ENCODE peak calls at places on chromosomes 12 and 14, in ten cellular contexts. One of them, this sample, is unnamed.

GRCh38 chr12:43812042-43812441 is 5.9 kb upstream of the TWF1 start:
- DNase-seq in SK-MEL-5: no peak
- DNase-seq in IMR-90: no peak
- DNase-seq in activated CD4-positive, CD25-positive, alpha-beta regulatory T cell: no peak
- DNase-seq in stimulated activated CD4-positive, alpha-beta T cell treated with anti-CD3 and anti-CD28 coated beads, Interleukin-4, amount 100 ng/mL, for 48 hours: no peak
- DNase-seq in lower leg skin: no peak
- DNase-seq in fibroblast of lung: no peak
- DNase-seq in NCI-H446: no peak
- DNase-seq in GM12892: no peak
- DNase-seq in HCT116: no peak
- DNase-seq in this sample: no peak

GRCh38 chr14:73815849-73816816 is 35.5 kb upstream of the PTGR2 start:
- DNase-seq in SK-MEL-5: peak; percentile 17
- DNase-seq in IMR-90: peak; percentile 49
- DNase-seq in activated CD4-positive, CD25-positive, alpha-beta regulatory T cell: no peak
- DNase-seq in stimulated activated CD4-positive, alpha-beta T cell treated with anti-CD3 and anti-CD28 coated beads, Interleukin-4, amount 100 ng/mL, for 48 hours: no peak
- DNase-seq in lower leg skin: no peak
- DNase-seq in fibroblast of lung: peak; percentile 74
- DNase-seq in NCI-H446: no peak
- DNase-seq in GM12892: no peak
- DNase-seq in HCT116: no peak
- DNase-seq in this sample: no peak

GRCh38 chr12:64995831-64996230 is 125.3 kb downstream of the WIF1 start:
- DNase-seq in SK-MEL-5: no peak
- DNase-seq in IMR-90: no peak
- DNase-seq in activated CD4-positive, CD25-positive, alpha-beta regulatory T cell: no peak
- DNase-seq in stimulated activated CD4-positive, alpha-beta T cell treated with anti-CD3 and anti-CD28 coated beads, Interleukin-4, amount 100 ng/mL, for 48 hours: no peak
- DNase-seq in lower leg skin: no peak
- DNase-seq in fibroblast of lung: no peak
- DNase-seq in NCI-H446: no peak
- DNase-seq in GM12892: no peak
- DNase-seq in HCT116: no peak
- DNase-seq in this sample: no peak

GRCh38 chr12:124684971-124685688 is 117.7 kb upstream of the NCOR2 start:
- DNase-seq in SK-MEL-5: peak; percentile 38
- DNase-seq in IMR-90: peak; percentile 69
- DNase-seq in activated CD4-positive, CD25-positive, alpha-beta regulatory T cell: no peak
- DNase-seq in stimulated activated CD4-positive, alpha-beta T cell treated with anti-CD3 and anti-CD28 coated beads, Interleukin-4, amount 100 ng/mL, for 48 hours: no peak
- DNase-seq in lower leg skin: peak; percentile 64
- DNase-seq in fibroblast of lung: peak; percentile 85
- DNase-seq in NCI-H446: peak; percentile 78
- DNase-seq in GM12892: no peak
- DNase-seq in HCT116: no peak
- DNase-seq in this sample: no peak

GRCh38 chr12:124681779-124682391 is 114.5 kb upstream of the NCOR2 start:
- DNase-seq in SK-MEL-5: no peak
- DNase-seq in IMR-90: peak; percentile 95
- DNase-seq in activated CD4-positive, CD25-positive, alpha-beta regulatory T cell: no peak
- DNase-seq in stimulated activated CD4-positive, alpha-beta T cell treated with anti-CD3 and anti-CD28 coated beads, Interleukin-4, amount 100 ng/mL, for 48 hours: no peak
- DNase-seq in lower leg skin: peak; percentile 65
- DNase-seq in fibroblast of lung: peak; percentile 95
- DNase-seq in NCI-H446: no peak
- DNase-seq in GM12892: no peak
- DNase-seq in HCT116: no peak
- DNase-seq in this sample: no peak

GRCh38 chr14:103932791-103933490 is 4.7 kb downstream of the TDRD9 start:
- DNase-seq in SK-MEL-5: no peak
- DNase-seq in IMR-90: no peak
- DNase-seq in activated CD4-positive, CD25-positive, alpha-beta regulatory T cell: no peak
- DNase-seq in stimulated activated CD4-positive, alpha-beta T cell treated with anti-CD3 and anti-CD28 coated beads, Interleukin-4, amount 100 ng/mL, for 48 hours: no peak
- DNase-seq in lower leg skin: no peak
- DNase-seq in fibroblast of lung: no peak
- DNase-seq in NCI-H446: no peak
- DNase-seq in GM12892: no peak
- DNase-seq in HCT116: no peak
- DNase-seq in this sample: no peak

GRCh38 chr12:108505121-108505520 is 10.0 kb upstream of the FICD start:
- DNase-seq in SK-MEL-5: no peak
- DNase-seq in IMR-90: no peak
- DNase-seq in activated CD4-positive, CD25-positive, alpha-beta regulatory T cell: no peak
- DNase-seq in stimulated activated CD4-positive, alpha-beta T cell treated with anti-CD3 and anti-CD28 coated beads, Interleukin-4, amount 100 ng/mL, for 48 hours: no peak
- DNase-seq in lower leg skin: no peak
- DNase-seq in fibroblast of lung: no peak
- DNase-seq in NCI-H446: no peak
- DNase-seq in GM12892: no peak
- DNase-seq in HCT116: no peak
- DNase-seq in this sample: no peak

GRCh38 chr12:124808276-124808675 is 55.4 kb downstream of the SCARB1 start:
- DNase-seq in SK-MEL-5: no peak
- DNase-seq in IMR-90: no peak
- DNase-seq in activated CD4-positive, CD25-positive, alpha-beta regulatory T cell: no peak
- DNase-seq in stimulated activated CD4-positive, alpha-beta T cell treated with anti-CD3 and anti-CD28 coated beads, Interleukin-4, amount 100 ng/mL, for 48 hours: no peak
- DNase-seq in lower leg skin: no peak
- DNase-seq in fibroblast of lung: no peak
- DNase-seq in NCI-H446: no peak
- DNase-seq in GM12892: no peak
- DNase-seq in HCT116: no peak
- DNase-seq in this sample: no peak

GRCh38 chr12:45543887-45544286 is 185.6 kb upstream of the ARID2 start:
- DNase-seq in SK-MEL-5: peak; percentile 89
- DNase-seq in IMR-90: peak; percentile 87
- DNase-seq in activated CD4-positive, CD25-positive, alpha-beta regulatory T cell: no peak
- DNase-seq in stimulated activated CD4-positive, alpha-beta T cell treated with anti-CD3 and anti-CD28 coated beads, Interleukin-4, amount 100 ng/mL, for 48 hours: peak; percentile 35
- DNase-seq in lower leg skin: peak; percentile 47
- DNase-seq in fibroblast of lung: peak; percentile 93
- DNase-seq in NCI-H446: peak; percentile 77
- DNase-seq in GM12892: peak; percentile 33
- DNase-seq in HCT116: peak; percentile 80
- DNase-seq in this sample: peak; percentile 41

GRCh38 chr12:120540445-120540844 is 6.3 kb downstream of the RNF10 start:
- DNase-seq in SK-MEL-5: no peak
- DNase-seq in IMR-90: peak; percentile 45
- DNase-seq in activated CD4-positive, CD25-positive, alpha-beta regulatory T cell: no peak
- DNase-seq in stimulated activated CD4-positive, alpha-beta T cell treated with anti-CD3 and anti-CD28 coated beads, Interleukin-4, amount 100 ng/mL, for 48 hours: no peak
- DNase-seq in lower leg skin: no peak
- DNase-seq in fibroblast of lung: no peak
- DNase-seq in NCI-H446: no peak
- DNase-seq in GM12892: no peak
- DNase-seq in HCT116: no peak
- DNase-seq in this sample: no peak

GRCh38 chr14:22822017-22822618 is 6.9 kb upstream of the SLC7A7 start:
- DNase-seq in SK-MEL-5: no peak
- DNase-seq in IMR-90: no peak
- DNase-seq in activated CD4-positive, CD25-positive, alpha-beta regulatory T cell: no peak
- DNase-seq in stimulated activated CD4-positive, alpha-beta T cell treated with anti-CD3 and anti-CD28 coated beads, Interleukin-4, amount 100 ng/mL, for 48 hours: no peak
- DNase-seq in lower leg skin: no peak
- DNase-seq in fibroblast of lung: no peak
- DNase-seq in NCI-H446: no peak
- DNase-seq in GM12892: no peak
- DNase-seq in HCT116: no peak
- DNase-seq in this sample: no peak

GRCh38 chr14:62130441-62130840 is 368.2 kb downstream of the SNAPC1 start:
- DNase-seq in SK-MEL-5: no peak
- DNase-seq in IMR-90: no peak
- DNase-seq in activated CD4-positive, CD25-positive, alpha-beta regulatory T cell: no peak
- DNase-seq in stimulated activated CD4-positive, alpha-beta T cell treated with anti-CD3 and anti-CD28 coated beads, Interleukin-4, amount 100 ng/mL, for 48 hours: no peak
- DNase-seq in lower leg skin: no peak
- DNase-seq in fibroblast of lung: no peak
- DNase-seq in NCI-H446: no peak
- DNase-seq in GM12892: no peak
- DNase-seq in HCT116: no peak
- DNase-seq in this sample: no peak

GRCh38 chr14:24426912-24427536 is 2.4 kb downstream of the CBLN3 start:
- DNase-seq in SK-MEL-5: no peak
- DNase-seq in IMR-90: no peak
- DNase-seq in activated CD4-positive, CD25-positive, alpha-beta regulatory T cell: no peak
- DNase-seq in stimulated activated CD4-positive, alpha-beta T cell treated with anti-CD3 and anti-CD28 coated beads, Interleukin-4, amount 100 ng/mL, for 48 hours: no peak
- DNase-seq in lower leg skin: peak; percentile 11
- DNase-seq in fibroblast of lung: no peak
- DNase-seq in NCI-H446: no peak
- DNase-seq in GM12892: no peak
- DNase-seq in HCT116: no peak
- DNase-seq in this sample: no peak

This sample was measured in activated naive CD8-positive, alpha-beta T cell treated with anti-CD3 and anti-CD28 coated beads for 36 hours.